ENCODE peak calls at places on chromosomes 12 and 14, in six cellular contexts. One of them, this sample, is unnamed.

GRCh38 chr12:132222096-132222807 is 78.0 kb downstream of the NOC4L start:
- DNase-seq in stomach: no peak
- DNase-seq in endodermal cell: peak; percentile 67
- DNase-seq in H9: no peak
- DNase-seq in glutamatergic neuron: peak; percentile 66
- DNase-seq in fibroblast of mammary gland: no peak
- DNase-seq in this sample: peak; percentile 37

GRCh38 chr12:107760207-107760816 is 625 bp downstream of the PRDM4 start:
- DNase-seq in endodermal cell: peak; percentile 82
- DNase-seq in fibroblast of mammary gland: no peak
- DNase-seq in glutamatergic neuron: peak; percentile 33
- DNase-seq in H9: peak; percentile 65
- DNase-seq in stomach: no peak
- DNase-seq in this sample: no peak

GRCh38 chr12:122987086-122987951 is 6.8 kb downstream of the ARL6IP4 start:
- DNase-seq in glutamatergic neuron: no peak
- DNase-seq in stomach: no peak
- DNase-seq in H9: no peak
- DNase-seq in fibroblast of mammary gland: no peak
- DNase-seq in endodermal cell: no peak
- DNase-seq in this sample: no peak

GRCh38 chr12:93135286-93136239 is 206.5 kb upstream of the EEA1 start:
- DNase-seq in endodermal cell: no peak
- DNase-seq in glutamatergic neuron: no peak
- DNase-seq in fibroblast of mammary gland: peak; percentile 57
- DNase-seq in stomach: no peak
- DNase-seq in H9: no peak
- DNase-seq in this sample: peak; percentile 52

GRCh38 chr14:99612737-99613330 is 8.8 kb upstream of the CCDC85C start:
- DNase-seq in glutamatergic neuron: no peak
- DNase-seq in fibroblast of mammary gland: no peak
- DNase-seq in H9: no peak
- DNase-seq in stomach: no peak
- DNase-seq in endodermal cell: no peak
- DNase-seq in this sample: peak; percentile 75

GRCh38 chr12:53044052-53044581 is 5.7 kb upstream of the TNS2 start:
- DNase-seq in fibroblast of mammary gland: no peak
- DNase-seq in endodermal cell: peak; percentile 77
- DNase-seq in H9: peak; percentile 50
- DNase-seq in stomach: no peak
- DNase-seq in glutamatergic neuron: no peak
- DNase-seq in this sample: peak; percentile 58

GRCh38 chr14:51901475-51902024 is 41.1 kb downstream of the GNG2 start:
- DNase-seq in H9: no peak
- DNase-seq in stomach: no peak
- DNase-seq in endodermal cell: no peak
- DNase-seq in fibroblast of mammary gland: no peak
- DNase-seq in glutamatergic neuron: no peak
- DNase-seq in this sample: no peak

GRCh38 chr12:108722992-108723766 is 8.1 kb downstream of the CORO1C start:
- DNase-seq in glutamatergic neuron: no peak
- DNase-seq in stomach: no peak
- DNase-seq in H9: no peak
- DNase-seq in fibroblast of mammary gland: peak; percentile 96
- DNase-seq in endodermal cell: no peak
- DNase-seq in this sample: peak; percentile 83

GRCh38 chr14:34052658-34053014 is 101.8 kb upstream of the EGLN3 start:
- DNase-seq in fibroblast of mammary gland: peak; percentile 83
- DNase-seq in glutamatergic neuron: no peak
- DNase-seq in H9: peak; percentile 39
- DNase-seq in stomach: peak; percentile 41
- DNase-seq in endodermal cell: peak; percentile 57
- DNase-seq in this sample: peak; percentile 56

GRCh38 chr14:72692678-72693077 is 201.2 kb downstream of the DPF3 start:
- DNase-seq in H9: peak; percentile 79
- DNase-seq in glutamatergic neuron: no peak
- DNase-seq in stomach: no peak
- DNase-seq in fibroblast of mammary gland: no peak
- DNase-seq in endodermal cell: peak; percentile 86
- DNase-seq in this sample: no peak

GRCh38 chr14:71711619-71712018 is 220.6 kb upstream of the RGS6 start:
- DNase-seq in stomach: no peak
- DNase-seq in H9: no peak
- DNase-seq in glutamatergic neuron: no peak
- DNase-seq in endodermal cell: no peak
- DNase-seq in fibroblast of mammary gland: peak; percentile 94
- DNase-seq in this sample: peak; percentile 94

GRCh38 chr14:70188608-70189540 is at the start of gene SLC8A3:
- DNase-seq in stomach: peak; percentile 26
- DNase-seq in H9: peak; percentile 44
- DNase-seq in glutamatergic neuron: peak; percentile 79
- DNase-seq in endodermal cell: peak; percentile 85
- DNase-seq in fibroblast of mammary gland: peak; percentile 19
- DNase-seq in this sample: peak; percentile 57

GRCh38 chr12:89273525-89273924 is 78.8 kb downstream of the DUSP6 start:
- DNase-seq in glutamatergic neuron: no peak
- DNase-seq in fibroblast of mammary gland: no peak
- DNase-seq in H9: no peak
- DNase-seq in endodermal cell: no peak
- DNase-seq in stomach: no peak
- DNase-seq in this sample: no peak

DNA sequence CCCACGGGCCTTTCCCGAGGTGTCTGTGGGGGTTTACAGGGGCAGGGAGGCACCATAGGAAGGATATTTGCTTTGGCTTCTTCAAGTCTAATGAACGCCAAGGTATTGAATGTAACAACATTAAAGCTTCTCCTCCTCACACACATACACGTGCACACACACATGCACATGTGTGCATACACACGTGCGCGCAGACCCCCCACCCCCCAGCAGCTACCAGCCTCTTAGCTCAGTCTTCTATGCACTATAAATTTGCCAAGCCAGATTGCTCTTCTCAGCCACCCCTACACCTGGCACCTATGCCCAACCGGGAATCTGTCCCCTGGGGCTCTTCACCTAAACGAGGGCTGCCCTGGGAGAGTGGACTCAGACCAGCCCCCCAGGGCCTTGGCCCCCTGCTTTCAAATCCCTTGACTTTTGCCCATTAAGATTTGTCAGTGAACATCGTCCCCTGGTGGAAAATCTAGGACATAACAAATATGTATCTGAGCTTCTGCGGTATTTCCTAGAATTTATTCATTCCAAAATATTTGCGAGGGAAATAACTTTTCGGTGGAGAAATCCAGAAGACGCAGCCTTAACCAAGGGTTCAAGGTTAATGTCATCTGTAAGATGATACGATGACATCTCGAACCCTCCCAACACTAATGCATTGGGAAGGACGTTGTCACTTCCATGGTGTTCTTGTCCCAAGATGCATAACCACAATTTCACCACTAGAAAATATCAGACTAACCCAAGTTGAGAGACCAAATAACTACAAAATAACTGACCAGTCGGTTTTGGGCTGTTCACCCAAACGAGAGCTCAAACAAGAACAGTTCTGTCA is 330.4 kb downstream of the MED13L start:
- DNase-seq in stomach: no peak
- DNase-seq in glutamatergic neuron: no peak
- DNase-seq in endodermal cell: no peak
- DNase-seq in H9: no peak
- DNase-seq in fibroblast of mammary gland: no peak
- DNase-seq in this sample: peak; percentile 29
- TF ChIP-seq CTCF in stomach: peak; percentile 18
- TF ChIP-seq CTCF in glutamatergic neuron: peak; percentile 71
- TF ChIP-seq CTCF in endodermal cell: peak; percentile 79
- TF ChIP-seq CTCF in H9: peak; percentile 75
- TF ChIP-seq CTCF in fibroblast of mammary gland: peak; percentile 53
- TF ChIP-seq CTCF in this sample: peak; percentile 49

GRCh38 chr14:93132472-93133065 is 16.8 kb upstream of the ITPK1 start:
- DNase-seq in H9: peak; percentile 51
- DNase-seq in glutamatergic neuron: no peak
- DNase-seq in stomach: peak; percentile 63
- DNase-seq in endodermal cell: peak; percentile 70
- DNase-seq in fibroblast of mammary gland: peak; percentile 56
- DNase-seq in this sample: peak; percentile 74
- TF ChIP-seq CTCF in H9: peak; percentile 59
- TF ChIP-seq CTCF in glutamatergic neuron: no peak
- TF ChIP-seq CTCF in stomach: peak; percentile 36
- TF ChIP-seq CTCF in endodermal cell: peak; percentile 66
- TF ChIP-seq CTCF in fibroblast of mammary gland: peak; percentile 57
- TF ChIP-seq CTCF in this sample: peak; percentile 42

DNA sequence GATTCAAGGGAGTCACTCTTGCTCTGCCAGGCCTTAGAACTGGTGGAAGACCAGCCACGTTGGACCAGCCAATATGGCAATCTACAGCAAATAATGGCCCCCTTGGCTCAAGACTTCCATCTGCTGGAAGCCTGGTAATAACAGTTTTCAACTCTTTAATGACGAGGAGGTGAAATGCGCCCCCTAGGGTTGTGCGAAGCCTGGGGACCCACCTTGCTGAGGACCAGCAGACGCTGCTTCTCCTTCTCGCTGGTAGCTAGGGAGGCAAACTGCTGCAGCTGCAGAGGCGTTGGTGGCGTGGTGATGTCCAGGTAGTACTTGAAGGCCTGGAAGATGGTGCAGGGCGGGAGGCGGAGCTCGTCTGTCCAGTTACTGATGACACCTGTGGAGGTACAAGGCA is 41.5 kb upstream of the FBXO21 start:
- DNase-seq in glutamatergic neuron: no peak
- DNase-seq in stomach: no peak
- DNase-seq in endodermal cell: peak; percentile 80
- DNase-seq in H9: no peak
- DNase-seq in fibroblast of mammary gland: no peak
- DNase-seq in this sample: no peak
- TF ChIP-seq CTCF in glutamatergic neuron: no peak
- TF ChIP-seq CTCF in stomach: no peak
- TF ChIP-seq CTCF in endodermal cell: peak; percentile 71
- TF ChIP-seq CTCF in H9: peak; percentile 62
- TF ChIP-seq CTCF in fibroblast of mammary gland: peak; percentile 6
- TF ChIP-seq CTCF in this sample: no peak

GRCh38 chr14:103384450-103385152 is 614 bp upstream of the MARK3 start:
- DNase-seq in glutamatergic neuron: peak; percentile 40
- DNase-seq in stomach: no peak
- DNase-seq in H9: no peak
- DNase-seq in fibroblast of mammary gland: no peak
- DNase-seq in endodermal cell: no peak
- DNase-seq in this sample: no peak

GRCh38 chr14:103386632-103387329 is 1.6 kb downstream of the MARK3 start:
- DNase-seq in glutamatergic neuron: no peak
- DNase-seq in H9: no peak
- DNase-seq in endodermal cell: no peak
- DNase-seq in fibroblast of mammary gland: peak; percentile 38
- DNase-seq in stomach: no peak
- DNase-seq in this sample: no peak

GRCh38 chr14:103382375-103382774 is 2.8 kb upstream of the MARK3 start:
- DNase-seq in endodermal cell: no peak
- DNase-seq in glutamatergic neuron: no peak
- DNase-seq in fibroblast of mammary gland: peak; percentile 76
- DNase-seq in H9: no peak
- DNase-seq in stomach: no peak
- DNase-seq in this sample: peak; percentile 70

GRCh38 chr14:103385994-103386491 is 828 bp downstream of the MARK3 start:
- DNase-seq in endodermal cell: no peak
- DNase-seq in fibroblast of mammary gland: peak; percentile 45
- DNase-seq in H9: no peak
- DNase-seq in glutamatergic neuron: peak; percentile 58
- DNase-seq in stomach: peak; percentile 35
- DNase-seq in this sample: no peak

GRCh38 chr14:103385153-103385993 is at the start of gene MARK3:
- DNase-seq in endodermal cell: peak; percentile 99
- DNase-seq in H9: peak; percentile 98
- DNase-seq in glutamatergic neuron: peak; percentile 98
- DNase-seq in fibroblast of mammary gland: peak; percentile 95
- DNase-seq in stomach: peak; percentile 98
- DNase-seq in this sample: peak; percentile 99
- TF ChIP-seq CTCF in endodermal cell: peak; percentile 55
- TF ChIP-seq CTCF in H9: peak; percentile 26
- TF ChIP-seq CTCF in glutamatergic neuron: no peak
- TF ChIP-seq CTCF in fibroblast of mammary gland: no peak
- TF ChIP-seq CTCF in stomach: peak; percentile 35
- TF ChIP-seq CTCF in this sample: no peak

GRCh38 chr12:46369474-46370379 is 2.8 kb downstream of the SLC38A2 start:
- DNase-seq in H9: no peak
- DNase-seq in glutamatergic neuron: no peak
- DNase-seq in stomach: no peak
- DNase-seq in endodermal cell: no peak
- DNase-seq in fibroblast of mammary gland: no peak
- DNase-seq in this sample: no peak

GRCh38 chr12:46372131-46372851 is at the start of gene SLC38A2:
- DNase-seq in endodermal cell: peak; percentile 99
- DNase-seq in stomach: peak; percentile 99
- DNase-seq in glutamatergic neuron: peak; percentile 68
- DNase-seq in fibroblast of mammary gland: peak; percentile 84
- DNase-seq in H9: peak; percentile 96
- DNase-seq in this sample: peak; percentile 99

GRCh38 chr12:46371718-46372130 is 849 bp downstream of the SLC38A2 start:
- DNase-seq in glutamatergic neuron: no peak
- DNase-seq in stomach: peak; percentile 72
- DNase-seq in endodermal cell: no peak
- DNase-seq in H9: no peak
- DNase-seq in fibroblast of mammary gland: no peak
- DNase-seq in this sample: peak; percentile 77

GRCh38 chr12:46370380-46370734 is 2.2 kb downstream of the SLC38A2 start:
- DNase-seq in fibroblast of mammary gland: no peak
- DNase-seq in glutamatergic neuron: no peak
- DNase-seq in endodermal cell: no peak
- DNase-seq in stomach: no peak
- DNase-seq in H9: no peak
- DNase-seq in this sample: no peak

GRCh38 chr12:46370792-46371717 is 1.5 kb downstream of the SLC38A2 start:
- DNase-seq in fibroblast of mammary gland: peak; percentile 77
- DNase-seq in stomach: peak; percentile 94
- DNase-seq in H9: peak; percentile 91
- DNase-seq in endodermal cell: peak; percentile 97
- DNase-seq in glutamatergic neuron: peak; percentile 96
- DNase-seq in this sample: peak; percentile 95
- TF ChIP-seq CTCF in fibroblast of mammary gland: no peak
- TF ChIP-seq CTCF in stomach: no peak
- TF ChIP-seq CTCF in H9: no peak
- TF ChIP-seq CTCF in endodermal cell: peak; percentile 14
- TF ChIP-seq CTCF in glutamatergic neuron: no peak
- TF ChIP-seq CTCF in this sample: no peak

GRCh38 chr12:127106723-127107122 is 1160.2 kb upstream of the TMEM132C start:
- DNase-seq in endodermal cell: no peak
- DNase-seq in H9: no peak
- DNase-seq in stomach: no peak
- DNase-seq in glutamatergic neuron: no peak
- DNase-seq in fibroblast of mammary gland: no peak
- DNase-seq in this sample: no peak

GRCh38 chr12:127107744-127108143 is 1159.2 kb upstream of the TMEM132C start:
- DNase-seq in stomach: no peak
- DNase-seq in H9: no peak
- DNase-seq in endodermal cell: no peak
- DNase-seq in glutamatergic neuron: no peak
- DNase-seq in fibroblast of mammary gland: no peak
- DNase-seq in this sample: peak; percentile 22

GRCh38 chr12:127113945-127114344 is 1153.0 kb upstream of the TMEM132C start:
- DNase-seq in fibroblast of mammary gland: no peak
- DNase-seq in H9: peak; percentile 61
- DNase-seq in stomach: no peak
- DNase-seq in glutamatergic neuron: no peak
- DNase-seq in endodermal cell: peak; percentile 67
- DNase-seq in this sample: no peak

GRCh38 chr12:127108360-127109215 is 1158.4 kb upstream of the TMEM132C start:
- DNase-seq in stomach: peak; percentile 54
- DNase-seq in H9: peak; percentile 75
- DNase-seq in fibroblast of mammary gland: peak; percentile 74
- DNase-seq in endodermal cell: peak; percentile 92
- DNase-seq in glutamatergic neuron: peak; percentile 59
- DNase-seq in this sample: peak; percentile 62
- TF ChIP-seq CTCF in stomach: peak; percentile 36
- TF ChIP-seq CTCF in H9: peak; percentile 85
- TF ChIP-seq CTCF in fibroblast of mammary gland: peak; percentile 83
- TF ChIP-seq CTCF in endodermal cell: peak; percentile 89
- TF ChIP-seq CTCF in glutamatergic neuron: peak; percentile 55
- TF ChIP-seq CTCF in this sample: peak; percentile 58